ENCODE peak calls at places on chromosomes 16 and 17, in ten cellular contexts. C, R, Z, E, Y, O, D, K, I and U are unnamed samples.

GRCh38 chr17:10614536-10615155 is 42.5 kb downstream of the MYH3 start:
- DNase-seq in Y (peak), D (peak), E (peak), K (peak), Z (peak), O (peak), I (peak), C (peak), R (no peak), U (peak)

GRCh38 chr17:8608001-8608400 is 22.5 kb downstream of the MYH10 start:
- DNase-seq in K (no peak), C (no peak), E (no peak), I (no peak), Z (no peak), Y (no peak), D (no peak), O (no peak), R (no peak), U (no peak)

GRCh38 chr17:27083408-27084185 is 210.3 kb upstream of the WSB1 start:
- DNase-seq in D (no peak), C (no peak), Y (no peak), Z (no peak), R (no peak), K (no peak), O (no peak), I (no peak), E (no peak), U (no peak)

GRCh38 chr16:56866955-56867830 is 2.2 kb downstream of the SLC12A3 start:
- DNase-seq in O (peak), E (peak), Z (peak), Y (peak), R (no peak), K (no peak), I (peak), C (no peak), D (peak), U (peak)

GRCh38 chr16:77897831-77898540 is 109.6 kb downstream of the VAT1L start:
- DNase-seq in O (no peak), Y (no peak), C (no peak), Z (no peak), D (no peak), E (no peak), I (no peak), K (no peak), R (no peak), U (peak)

GRCh38 chr16:53501216-53501859 is 1.7 kb downstream of the AKTIP start:
- DNase-seq in K (no peak), R (no peak), I (no peak), Z (no peak), C (no peak), E (no peak), O (no peak), Y (peak), D (no peak), U (no peak)

GRCh38 chr17:57672971-57673370 is 72.1 kb downstream of the CCDC182 start:
- DNase-seq in R (no peak), C (no peak), I (no peak), Z (no peak), K (no peak), D (no peak), O (no peak), E (no peak), Y (no peak), U (no peak)

GRCh38 chr16:72877374-72878028 is 170.4 kb downstream of the ZFHX3 start:
- DNase-seq in E (no peak), C (no peak), R (no peak), Y (peak), K (no peak), I (no peak), O (peak), Z (peak), D (no peak), U (peak)

GRCh38 chr16:30482366-30482765 is 9.8 kb downstream of the ITGAL start:
- DNase-seq in D (no peak), R (no peak), O (no peak), K (no peak), Z (no peak), Y (no peak), E (peak), I (no peak), C (no peak), U (peak)

GRCh38 chr17:49508061-49508865 is 13.2 kb downstream of the NGFR start:
- DNase-seq in E (no peak), D (peak), Y (peak), O (peak), I (no peak), C (no peak), K (no peak), R (no peak), Z (peak), U (peak)

GRCh38 chr16:15482068-15482747 is 47.8 kb downstream of the BMERB1 start:
- DNase-seq in K (peak), Y (peak), E (peak), Z (peak), C (peak), R (peak), D (peak), I (peak), O (peak), U (peak)

GRCh38 chr17:77530591-77530990 is 389.8 kb downstream of the SEC14L1 start:
- DNase-seq in R (no peak), C (no peak), K (no peak), D (no peak), Z (no peak), I (no peak), O (no peak), Y (no peak), E (no peak), U (no peak)

GRCh38 chr17:73639322-73639721 is 4.9 kb downstream of the SDK2 start:
- DNase-seq in R (no peak), O (no peak), K (no peak), Y (no peak), C (no peak), E (no peak), I (no peak), Z (no peak), D (no peak), U (peak)